ENCODE peak calls at places on chromosomes 12 and 14, in six cellular contexts. One of them, this sample, is unnamed. For H3K4me1, the result is how much of the 10 kb centered on the place peaks cover.

GRCh38 chr14:76876076-76876475 is 49.9 kb downstream of the LRRC74A start:
- DNase-seq in IMR-90: peak
- DNase-seq in tibial nerve: no peak
- DNase-seq in uterus: peak
- DNase-seq in CD4-positive, alpha-beta memory T cell: no peak
- DNase-seq in vagina: no peak
- DNase-seq in this sample: peak

GRCh38 chr12:116563262-116563661 is 4.1 kb downstream of the MAP1LC3B2 start:
- DNase-seq in CD4-positive, alpha-beta memory T cell: no peak
- DNase-seq in tibial nerve: no peak
- DNase-seq in uterus: no peak
- DNase-seq in IMR-90: no peak
- DNase-seq in vagina: no peak
- DNase-seq in this sample: no peak

GRCh38 chr14:50222061-50222613 is 9.2 kb downstream of the SOS2 start:
- DNase-seq in uterus: no peak
- DNase-seq in CD4-positive, alpha-beta memory T cell: no peak
- DNase-seq in tibial nerve: no peak
- DNase-seq in IMR-90: peak
- DNase-seq in vagina: no peak
- DNase-seq in this sample: no peak

GRCh38 chr12:87924149-87924548 is 105.1 kb downstream of the C12orf50 start:
- DNase-seq in vagina: no peak
- DNase-seq in CD4-positive, alpha-beta memory T cell: no peak
- DNase-seq in IMR-90: peak
- DNase-seq in uterus: no peak
- DNase-seq in tibial nerve: no peak
- DNase-seq in this sample: no peak

GRCh38 chr12:2268478-2269286 is 215.9 kb downstream of the CACNA1C start:
- DNase-seq in CD4-positive, alpha-beta memory T cell: no peak
- DNase-seq in uterus: no peak
- DNase-seq in IMR-90: peak
- DNase-seq in vagina: no peak
- DNase-seq in tibial nerve: no peak
- DNase-seq in this sample: peak

GRCh38 chr12:132084681-132085635 is 59.2 kb downstream of the DDX51 start:
- DNase-seq in uterus: peak
- DNase-seq in IMR-90: peak
- DNase-seq in vagina: no peak
- DNase-seq in CD4-positive, alpha-beta memory T cell: peak
- DNase-seq in tibial nerve: no peak
- DNase-seq in this sample: no peak

GRCh38 chr14:54782803-54783659 is 119.6 kb downstream of the GCH1 start:
- DNase-seq in tibial nerve: no peak
- DNase-seq in vagina: no peak
- DNase-seq in CD4-positive, alpha-beta memory T cell: no peak
- DNase-seq in IMR-90: no peak
- DNase-seq in uterus: no peak
- DNase-seq in this sample: no peak

GRCh38 chr12:1796515-1797010 is 23.8 kb upstream of the LRTM2 start:
- DNase-seq in tibial nerve: no peak
- DNase-seq in vagina: no peak
- DNase-seq in IMR-90: no peak
- DNase-seq in uterus: no peak
- DNase-seq in CD4-positive, alpha-beta memory T cell: peak
- DNase-seq in this sample: no peak

GRCh38 chr14:51367600-51367931 is 127.5 kb downstream of the TMX1 start:
- DNase-seq in uterus: no peak
- DNase-seq in vagina: no peak
- DNase-seq in CD4-positive, alpha-beta memory T cell: no peak
- DNase-seq in IMR-90: peak
- DNase-seq in tibial nerve: no peak
- DNase-seq in this sample: peak

GRCh38 chr14:89422181-89422951 is 5.3 kb upstream of the FOXN3 start:
- DNase-seq in uterus: no peak
- DNase-seq in vagina: no peak
- DNase-seq in tibial nerve: no peak
- DNase-seq in IMR-90: peak
- DNase-seq in CD4-positive, alpha-beta memory T cell: no peak
- DNase-seq in this sample: no peak

GRCh38 chr14:64971890-64972785 is at the start of gene RAB15:
- DNase-seq in CD4-positive, alpha-beta memory T cell: peak
- DNase-seq in uterus: no peak
- DNase-seq in tibial nerve: no peak
- DNase-seq in vagina: no peak
- DNase-seq in IMR-90: peak
- DNase-seq in this sample: no peak

GRCh38 chr14:78092040-78092439 is 78.1 kb upstream of the NRXN3 start:
- DNase-seq in IMR-90: no peak
- DNase-seq in tibial nerve: no peak
- DNase-seq in vagina: no peak
- DNase-seq in uterus: no peak
- DNase-seq in CD4-positive, alpha-beta memory T cell: no peak
- DNase-seq in this sample: no peak

GRCh38 chr14:89368490-89369477 is 48.2 kb downstream of the FOXN3 start:
- DNase-seq in uterus: no peak
- DNase-seq in CD4-positive, alpha-beta memory T cell: no peak
- DNase-seq in tibial nerve: no peak
- DNase-seq in IMR-90: no peak
- DNase-seq in vagina: no peak
- DNase-seq in this sample: no peak

GRCh38 chr12:75816892-75817291 is 214.7 kb downstream of the PHLDA1 start:
- DNase-seq in IMR-90: peak
- DNase-seq in uterus: no peak
- DNase-seq in vagina: no peak
- DNase-seq in CD4-positive, alpha-beta memory T cell: no peak
- DNase-seq in tibial nerve: no peak
- DNase-seq in this sample: no peak

GRCh38 chr14:53062856-53063255 is 90.3 kb downstream of the DDHD1 start:
- DNase-seq in IMR-90: peak
- DNase-seq in tibial nerve: no peak
- DNase-seq in uterus: no peak
- DNase-seq in vagina: no peak
- DNase-seq in CD4-positive, alpha-beta memory T cell: no peak
- DNase-seq in this sample: no peak

GRCh38 chr12:71277866-71278265 is 120.1 kb upstream of the TSPAN8 start:
- DNase-seq in vagina: no peak
- DNase-seq in uterus: no peak
- DNase-seq in CD4-positive, alpha-beta memory T cell: no peak
- DNase-seq in IMR-90: no peak
- DNase-seq in tibial nerve: no peak
- DNase-seq in this sample: no peak

GRCh38 chr12:127205781-127206535 is 1061.0 kb upstream of the TMEM132C start:
- DNase-seq in vagina: no peak
- DNase-seq in IMR-90: no peak
- DNase-seq in uterus: no peak
- DNase-seq in CD4-positive, alpha-beta memory T cell: no peak
- DNase-seq in tibial nerve: no peak
- DNase-seq in this sample: no peak

GRCh38 chr14:77459072-77459723 is 1.3 kb downstream of the AHSA1 start:
- DNase-seq in vagina: no peak
- DNase-seq in uterus: peak
- DNase-seq in IMR-90: peak
- DNase-seq in CD4-positive, alpha-beta memory T cell: peak
- DNase-seq in tibial nerve: peak
- DNase-seq in this sample: peak

GRCh38 chr14:97762386-97762785 is 965.2 kb downstream of the VRK1 start:
- DNase-seq in vagina: no peak
- DNase-seq in uterus: no peak
- DNase-seq in CD4-positive, alpha-beta memory T cell: no peak
- DNase-seq in tibial nerve: no peak
- DNase-seq in IMR-90: no peak
- DNase-seq in this sample: no peak

GRCh38 chr12:86666311-86666710 is 410.1 kb upstream of the MGAT4C start:
- DNase-seq in IMR-90: no peak
- DNase-seq in uterus: no peak
- DNase-seq in tibial nerve: no peak
- DNase-seq in vagina: no peak
- DNase-seq in CD4-positive, alpha-beta memory T cell: no peak
- DNase-seq in this sample: no peak

GRCh38 chr14:102363182-102363952 is 626 bp downstream of the TECPR2 start:
- DNase-seq in uterus: no peak
- DNase-seq in IMR-90: peak
- DNase-seq in vagina: no peak
- DNase-seq in CD4-positive, alpha-beta memory T cell: peak
- DNase-seq in tibial nerve: no peak
- DNase-seq in this sample: peak

GRCh38 chr14:74257078-74257987 is 18.1 kb downstream of the VSX2 start:
- DNase-seq in tibial nerve: no peak
- DNase-seq in IMR-90: peak
- DNase-seq in uterus: no peak
- DNase-seq in vagina: no peak
- DNase-seq in CD4-positive, alpha-beta memory T cell: no peak
- DNase-seq in this sample: no peak

GRCh38 chr14:51715742-51716141 is 64.0 kb downstream of the FRMD6 start:
- DNase-seq in CD4-positive, alpha-beta memory T cell: no peak
- DNase-seq in tibial nerve: no peak
- DNase-seq in uterus: no peak
- DNase-seq in vagina: no peak
- DNase-seq in IMR-90: no peak
- DNase-seq in this sample: no peak

GRCh38 chr14:58533417-58533816 is 104.3 kb upstream of the DACT1 start:
- DNase-seq in IMR-90: no peak
- DNase-seq in vagina: no peak
- DNase-seq in CD4-positive, alpha-beta memory T cell: no peak
- DNase-seq in tibial nerve: no peak
- DNase-seq in uterus: no peak
- DNase-seq in this sample: no peak

GRCh38 chr12:75650989-75651695 is 139.7 kb upstream of the KRR1 start:
- DNase-seq in CD4-positive, alpha-beta memory T cell: no peak
- DNase-seq in uterus: peak
- DNase-seq in tibial nerve: no peak
- DNase-seq in vagina: no peak
- DNase-seq in IMR-90: no peak
- DNase-seq in this sample: no peak

GRCh38 chr14:22143360-22143759 is 445.7 kb downstream of the DAD1 start:
- DNase-seq in IMR-90: peak
- DNase-seq in tibial nerve: no peak
- DNase-seq in vagina: no peak
- DNase-seq in CD4-positive, alpha-beta memory T cell: no peak
- DNase-seq in uterus: no peak
- DNase-seq in this sample: no peak

GRCh38 chr12:120874547-120875245 is 29.5 kb downstream of the SPPL3 start:
- DNase-seq in vagina: no peak
- DNase-seq in IMR-90: no peak
- DNase-seq in tibial nerve: no peak
- DNase-seq in uterus: no peak
- DNase-seq in CD4-positive, alpha-beta memory T cell: no peak
- DNase-seq in this sample: no peak

GRCh38 chr12:49671051-49671765 is 36.0 kb downstream of the FMNL3 start:
- DNase-seq in tibial nerve: no peak
- DNase-seq in CD4-positive, alpha-beta memory T cell: peak
- DNase-seq in uterus: no peak
- DNase-seq in vagina: no peak
- DNase-seq in IMR-90: no peak
- DNase-seq in this sample: no peak

GRCh38 chr14:103074699-103075341 is 9.2 kb upstream of the LBHD2 start:
- DNase-seq in uterus: peak
- DNase-seq in vagina: no peak
- DNase-seq in CD4-positive, alpha-beta memory T cell: no peak
- DNase-seq in IMR-90: no peak
- DNase-seq in tibial nerve: no peak
- DNase-seq in this sample: peak

GRCh38 chr12:11822071-11822818 is 172.8 kb downstream of the ETV6 start:
- DNase-seq in vagina: no peak
- DNase-seq in tibial nerve: no peak
- DNase-seq in CD4-positive, alpha-beta memory T cell: peak
- DNase-seq in uterus: no peak
- DNase-seq in IMR-90: peak
- DNase-seq in this sample: peak

GRCh38 chr12:131121705-131122405 is 168.1 kb downstream of the ADGRD1 start:
- DNase-seq in CD4-positive, alpha-beta memory T cell: no peak
- DNase-seq in tibial nerve: peak
- DNase-seq in uterus: no peak
- DNase-seq in vagina: no peak
- DNase-seq in IMR-90: no peak
- DNase-seq in this sample: no peak

GRCh38 chr12:26872623-26873022 is 39.6 kb upstream of the ITPR2 start:
- DNase-seq in tibial nerve: no peak
- DNase-seq in CD4-positive, alpha-beta memory T cell: no peak
- DNase-seq in uterus: no peak
- DNase-seq in IMR-90: no peak
- DNase-seq in vagina: no peak
- DNase-seq in this sample: no peak
- H3K4me1 ChIP-seq in tibial nerve: under half
- H3K4me1 ChIP-seq in CD4-positive, alpha-beta memory T cell: under half
- H3K4me1 ChIP-seq in uterus: under half
- H3K4me1 ChIP-seq in IMR-90: under half
- H3K4me1 ChIP-seq in vagina: under half
- H3K4me1 ChIP-seq in this sample: under half

DNA sequence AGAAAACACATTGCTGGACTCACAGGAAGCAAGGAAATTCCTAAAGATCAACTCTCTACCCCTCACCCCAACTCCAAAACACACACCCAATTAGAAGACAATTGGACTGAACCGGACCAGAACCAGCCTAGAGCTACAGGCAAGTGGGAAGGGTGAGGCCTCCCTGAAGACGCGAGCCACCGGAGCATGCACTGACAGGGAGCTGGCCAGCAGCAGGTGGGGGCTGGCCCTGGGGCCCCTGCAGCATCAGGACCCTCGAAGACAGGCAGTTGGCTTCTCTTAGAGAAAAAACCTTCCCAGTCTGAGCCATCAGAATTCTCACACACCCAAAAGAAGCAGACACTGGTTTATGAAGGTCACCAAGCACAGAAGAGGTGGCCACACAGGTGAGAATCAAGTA is 209.5 kb upstream of the DIO3 start:
- DNase-seq in IMR-90: no peak
- DNase-seq in uterus: no peak
- DNase-seq in vagina: no peak
- DNase-seq in CD4-positive, alpha-beta memory T cell: no peak
- DNase-seq in tibial nerve: no peak
- DNase-seq in this sample: no peak
- H3K27ac ChIP-seq in IMR-90: no peak
- H3K27ac ChIP-seq in uterus: peak
- H3K27ac ChIP-seq in vagina: peak
- H3K27ac ChIP-seq in CD4-positive, alpha-beta memory T cell: no peak
- H3K27ac ChIP-seq in tibial nerve: no peak
- H3K27ac ChIP-seq in this sample: no peak

DNA sequence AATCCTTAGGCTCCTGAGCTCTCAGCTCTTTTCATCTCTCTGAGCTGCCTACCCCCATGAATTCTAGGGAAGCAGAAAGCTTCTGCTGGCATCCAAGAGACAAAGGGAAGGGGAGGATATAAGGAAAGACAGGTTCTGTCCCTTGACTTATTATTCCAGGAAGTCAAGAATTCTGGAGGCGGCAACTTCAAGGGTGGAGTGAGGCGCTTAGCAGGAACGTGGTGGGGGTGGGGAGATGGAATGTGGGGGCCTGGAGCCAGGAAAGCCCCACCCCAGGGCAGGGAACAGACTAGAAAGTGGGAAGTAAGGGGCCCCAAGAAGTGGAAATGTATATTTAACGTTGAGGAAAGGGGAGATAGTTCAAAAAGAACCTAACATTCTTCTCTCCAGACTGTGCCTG is 1.4 kb downstream of the CALCOCO1 start:
- DNase-seq in vagina: no peak
- DNase-seq in IMR-90: peak
- DNase-seq in CD4-positive, alpha-beta memory T cell: no peak
- DNase-seq in uterus: no peak
- DNase-seq in tibial nerve: no peak
- DNase-seq in this sample: no peak
- H3K4me1 ChIP-seq in vagina: under half
- H3K4me1 ChIP-seq in IMR-90: under half
- H3K4me1 ChIP-seq in CD4-positive, alpha-beta memory T cell: under half
- H3K4me1 ChIP-seq in uterus: under half
- H3K4me1 ChIP-seq in tibial nerve: under half
- H3K4me1 ChIP-seq in this sample: under half

GRCh38 chr12:124749725-124750124 is 113.9 kb downstream of the SCARB1 start:
- DNase-seq in CD4-positive, alpha-beta memory T cell: no peak
- DNase-seq in IMR-90: no peak
- DNase-seq in tibial nerve: no peak
- DNase-seq in vagina: no peak
- DNase-seq in uterus: no peak
- DNase-seq in this sample: no peak
- H3K27ac ChIP-seq in CD4-positive, alpha-beta memory T cell: no peak
- H3K27ac ChIP-seq in IMR-90: no peak
- H3K27ac ChIP-seq in tibial nerve: peak
- H3K27ac ChIP-seq in vagina: no peak
- H3K27ac ChIP-seq in uterus: no peak
- H3K27ac ChIP-seq in this sample: no peak